ENCODE peak calls at places on chromosomes 16 and 17, in seven cellular contexts. One of them, this sample, is unnamed.
A peak's percentile ranks its signal among the peaks of the same experiment; 100 is the strongest.

GRCh38 chr17:79287743-79288142 is 213.1 kb downstream of the ENGASE start:
- DNase-seq in fibroblast of lung: no peak
- DNase-seq in neural progenitor cell: no peak
- DNase-seq in astrocyte: no peak
- DNase-seq in PC-3: no peak
- DNase-seq in endodermal cell: no peak
- DNase-seq in IMR-90: no peak
- DNase-seq in this sample: no peak

GRCh38 chr17:58329035-58329807 is 626 bp upstream of the TSPOAP1 start:
- DNase-seq in fibroblast of lung: no peak
- DNase-seq in PC-3: no peak
- DNase-seq in astrocyte: no peak
- DNase-seq in endodermal cell: no peak
- DNase-seq in neural progenitor cell: peak; percentile 46
- DNase-seq in IMR-90: no peak
- DNase-seq in this sample: no peak

GRCh38 chr17:28953444-28954118 is 2.3 kb upstream of the PHF12 start:
- DNase-seq in IMR-90: peak; percentile 45
- DNase-seq in fibroblast of lung: no peak
- DNase-seq in neural progenitor cell: peak; percentile 88
- DNase-seq in endodermal cell: peak; percentile 99
- DNase-seq in astrocyte: no peak
- DNase-seq in PC-3: peak; percentile 54
- DNase-seq in this sample: peak; percentile 74

GRCh38 chr16:13781579-13782338 is 138.2 kb upstream of the ERCC4 start:
- DNase-seq in IMR-90: no peak
- DNase-seq in neural progenitor cell: no peak
- DNase-seq in astrocyte: no peak
- DNase-seq in endodermal cell: no peak
- DNase-seq in PC-3: no peak
- DNase-seq in fibroblast of lung: no peak
- DNase-seq in this sample: no peak

GRCh38 chr16:89775223-89775622 is 41.2 kb downstream of the FANCA start:
- DNase-seq in fibroblast of lung: no peak
- DNase-seq in PC-3: no peak
- DNase-seq in neural progenitor cell: no peak
- DNase-seq in IMR-90: no peak
- DNase-seq in endodermal cell: no peak
- DNase-seq in astrocyte: no peak
- DNase-seq in this sample: no peak

GRCh38 chr17:7888184-7888920 is at the start of gene CHD3:
- DNase-seq in astrocyte: no peak
- DNase-seq in PC-3: peak; percentile 71
- DNase-seq in endodermal cell: no peak
- DNase-seq in fibroblast of lung: peak; percentile 38
- DNase-seq in IMR-90: peak; percentile 21
- DNase-seq in neural progenitor cell: peak; percentile 31
- DNase-seq in this sample: peak; percentile 65

GRCh38 chr17:44760474-44761308 is 1.9 kb downstream of the ADAM11 start:
- DNase-seq in IMR-90: no peak
- DNase-seq in neural progenitor cell: no peak
- DNase-seq in endodermal cell: no peak
- DNase-seq in astrocyte: no peak
- DNase-seq in fibroblast of lung: no peak
- DNase-seq in PC-3: no peak
- DNase-seq in this sample: no peak

GRCh38 chr17:3043737-3044365 is 19.6 kb downstream of the OR1D5 start:
- DNase-seq in astrocyte: no peak
- DNase-seq in endodermal cell: peak; percentile 83
- DNase-seq in PC-3: no peak
- DNase-seq in IMR-90: no peak
- DNase-seq in fibroblast of lung: no peak
- DNase-seq in neural progenitor cell: peak; percentile 39
- DNase-seq in this sample: peak; percentile 51

GRCh38 chr16:49834496-49835009 is 21.4 kb downstream of the ZNF423 start:
- DNase-seq in IMR-90: no peak
- DNase-seq in fibroblast of lung: peak; percentile 41
- DNase-seq in PC-3: no peak
- DNase-seq in neural progenitor cell: peak; percentile 72
- DNase-seq in astrocyte: no peak
- DNase-seq in endodermal cell: peak; percentile 72
- DNase-seq in this sample: peak; percentile 45

GRCh38 chr16:72850863-72851262 is 197.1 kb downstream of the ZFHX3 start:
- DNase-seq in neural progenitor cell: no peak
- DNase-seq in PC-3: no peak
- DNase-seq in astrocyte: peak; percentile 18
- DNase-seq in endodermal cell: no peak
- DNase-seq in IMR-90: peak; percentile 80
- DNase-seq in fibroblast of lung: peak; percentile 72
- DNase-seq in this sample: no peak

GRCh38 chr17:80477647-80478478 is 1.5 kb upstream of the NPTX1 start:
- DNase-seq in neural progenitor cell: peak; percentile 91
- DNase-seq in endodermal cell: peak; percentile 93
- DNase-seq in fibroblast of lung: peak; percentile 49
- DNase-seq in IMR-90: peak; percentile 59
- DNase-seq in PC-3: no peak
- DNase-seq in astrocyte: no peak
- DNase-seq in this sample: no peak

GRCh38 chr16:83898463-83899271 is at the start of gene MLYCD:
- DNase-seq in neural progenitor cell: peak; percentile 92
- DNase-seq in fibroblast of lung: peak; percentile 67
- DNase-seq in endodermal cell: peak; percentile 95
- DNase-seq in PC-3: peak; percentile 67
- DNase-seq in IMR-90: peak; percentile 58
- DNase-seq in astrocyte: peak; percentile 36
- DNase-seq in this sample: peak; percentile 87

GRCh38 chr17:61394630-61395408 is 4.8 kb upstream of the TBX2 start:
- DNase-seq in endodermal cell: no peak
- DNase-seq in fibroblast of lung: peak; percentile 51
- DNase-seq in PC-3: no peak
- DNase-seq in IMR-90: peak; percentile 22
- DNase-seq in neural progenitor cell: no peak
- DNase-seq in astrocyte: no peak
- DNase-seq in this sample: no peak

GRCh38 chr16:65117701-65118448 is 4.0 kb downstream of the CDH11 start:
- DNase-seq in IMR-90: peak; percentile 90
- DNase-seq in neural progenitor cell: peak; percentile 86
- DNase-seq in PC-3: peak; percentile 75
- DNase-seq in endodermal cell: peak; percentile 87
- DNase-seq in astrocyte: peak; percentile 77
- DNase-seq in fibroblast of lung: peak; percentile 93
- DNase-seq in this sample: peak; percentile 73

GRCh38 chr16:55047331-55047730 is 116.7 kb downstream of the IRX5 start:
- DNase-seq in neural progenitor cell: no peak
- DNase-seq in PC-3: no peak
- DNase-seq in astrocyte: no peak
- DNase-seq in endodermal cell: no peak
- DNase-seq in fibroblast of lung: no peak
- DNase-seq in IMR-90: no peak
- DNase-seq in this sample: no peak

GRCh38 chr16:12531937-12532336 is 271.8 kb downstream of the CPPED1 start:
- DNase-seq in IMR-90: peak; percentile 51
- DNase-seq in fibroblast of lung: no peak
- DNase-seq in endodermal cell: no peak
- DNase-seq in astrocyte: no peak
- DNase-seq in PC-3: peak; percentile 59
- DNase-seq in neural progenitor cell: no peak
- DNase-seq in this sample: no peak

GRCh38 chr17:55959756-55960155 is 193.5 kb upstream of the ANKFN1 start:
- DNase-seq in PC-3: no peak
- DNase-seq in endodermal cell: no peak
- DNase-seq in fibroblast of lung: no peak
- DNase-seq in IMR-90: no peak
- DNase-seq in neural progenitor cell: no peak
- DNase-seq in astrocyte: no peak
- DNase-seq in this sample: no peak

GRCh38 chr16:62963846-62964245 is 927.6 kb upstream of the CDH8 start:
- DNase-seq in astrocyte: no peak
- DNase-seq in PC-3: no peak
- DNase-seq in fibroblast of lung: no peak
- DNase-seq in IMR-90: no peak
- DNase-seq in endodermal cell: no peak
- DNase-seq in neural progenitor cell: no peak
- DNase-seq in this sample: no peak

GRCh38 chr16:89096042-89096717 is 2.5 kb downstream of the ACSF3 start:
- DNase-seq in endodermal cell: no peak
- DNase-seq in neural progenitor cell: no peak
- DNase-seq in IMR-90: no peak
- DNase-seq in fibroblast of lung: no peak
- DNase-seq in astrocyte: no peak
- DNase-seq in PC-3: no peak
- DNase-seq in this sample: no peak

GRCh38 chr17:75475144-75475835 is 18.9 kb downstream of the TMEM94 start:
- DNase-seq in neural progenitor cell: no peak
- DNase-seq in endodermal cell: peak; percentile 42
- DNase-seq in IMR-90: peak; percentile 38
- DNase-seq in astrocyte: no peak
- DNase-seq in PC-3: no peak
- DNase-seq in fibroblast of lung: no peak
- DNase-seq in this sample: no peak

GRCh38 chr17:37774508-37774907 is 29.6 kb upstream of the HNF1B start:
- DNase-seq in neural progenitor cell: no peak
- DNase-seq in IMR-90: no peak
- DNase-seq in fibroblast of lung: no peak
- DNase-seq in endodermal cell: no peak
- DNase-seq in PC-3: no peak
- DNase-seq in astrocyte: no peak
- DNase-seq in this sample: no peak

GRCh38 chr16:4316103-4316731 is 350 bp downstream of the GLIS2 start:
- DNase-seq in IMR-90: no peak
- DNase-seq in astrocyte: no peak
- DNase-seq in fibroblast of lung: no peak
- DNase-seq in PC-3: peak; percentile 16
- DNase-seq in neural progenitor cell: peak; percentile 68
- DNase-seq in endodermal cell: peak; percentile 78
- DNase-seq in this sample: no peak
- H3K9ac ChIP-seq in IMR-90: peak overlapping the region; percentile 68
- H3K9ac ChIP-seq in astrocyte: peak overlapping the region; percentile 78
- H3K9ac ChIP-seq in fibroblast of lung: peak overlapping the region; percentile 72
- H3K9ac ChIP-seq in PC-3: peak overlapping the region; percentile 41
- H3K9ac ChIP-seq in neural progenitor cell: peak overlapping the region; percentile 59
- H3K9ac ChIP-seq in endodermal cell: peak overlapping the region; percentile 25
- H3K9ac ChIP-seq in this sample: peak overlapping the region; percentile 43

GRCh38 chr17:64145460-64145750 is 15.5 kb upstream of the ERN1 start:
- DNase-seq in IMR-90: no peak
- DNase-seq in fibroblast of lung: no peak
- DNase-seq in neural progenitor cell: no peak
- DNase-seq in endodermal cell: no peak
- DNase-seq in astrocyte: no peak
- DNase-seq in PC-3: no peak
- DNase-seq in this sample: no peak
- TF ChIP-seq CTCF in IMR-90: no peak
- TF ChIP-seq CTCF in fibroblast of lung: no peak
- TF ChIP-seq CTCF in neural progenitor cell: no peak
- TF ChIP-seq CTCF in endodermal cell: no peak
- TF ChIP-seq CTCF in astrocyte: no peak
- TF ChIP-seq CTCF in PC-3: no peak
- TF ChIP-seq CTCF in this sample: no peak

DNA sequence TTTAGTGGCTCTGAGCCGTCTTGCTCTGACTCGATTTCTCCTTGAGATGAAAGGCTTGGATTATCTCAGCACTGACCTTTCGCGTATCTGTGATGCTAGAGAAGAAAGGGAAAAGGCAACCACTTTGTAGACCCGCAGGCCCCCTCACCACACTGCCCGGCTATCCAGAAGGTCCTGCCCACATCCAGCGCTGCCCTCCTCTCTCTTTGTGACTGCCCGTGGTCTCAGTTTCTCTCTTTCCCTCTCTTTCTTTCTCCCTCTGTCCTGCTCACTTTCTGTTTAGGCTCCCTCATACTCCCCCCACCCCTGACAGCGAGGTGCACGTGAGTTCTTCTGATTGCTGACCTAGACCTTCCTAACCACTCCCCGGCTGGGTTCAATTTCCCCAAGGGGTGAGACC is 12.8 kb upstream of the TBX21 start:
- DNase-seq in PC-3: no peak
- DNase-seq in astrocyte: no peak
- DNase-seq in endodermal cell: no peak
- DNase-seq in fibroblast of lung: no peak
- DNase-seq in neural progenitor cell: no peak
- DNase-seq in IMR-90: no peak
- DNase-seq in this sample: no peak
- H3K4me3 ChIP-seq in PC-3: no peak overlapping the region
- H3K4me3 ChIP-seq in astrocyte: no peak overlapping the region
- H3K4me3 ChIP-seq in endodermal cell: no peak overlapping the region
- H3K4me3 ChIP-seq in fibroblast of lung: no peak overlapping the region
- H3K4me3 ChIP-seq in neural progenitor cell: no peak overlapping the region
- H3K4me3 ChIP-seq in IMR-90: no peak overlapping the region
- H3K4me3 ChIP-seq in this sample: no peak overlapping the region

DNA sequence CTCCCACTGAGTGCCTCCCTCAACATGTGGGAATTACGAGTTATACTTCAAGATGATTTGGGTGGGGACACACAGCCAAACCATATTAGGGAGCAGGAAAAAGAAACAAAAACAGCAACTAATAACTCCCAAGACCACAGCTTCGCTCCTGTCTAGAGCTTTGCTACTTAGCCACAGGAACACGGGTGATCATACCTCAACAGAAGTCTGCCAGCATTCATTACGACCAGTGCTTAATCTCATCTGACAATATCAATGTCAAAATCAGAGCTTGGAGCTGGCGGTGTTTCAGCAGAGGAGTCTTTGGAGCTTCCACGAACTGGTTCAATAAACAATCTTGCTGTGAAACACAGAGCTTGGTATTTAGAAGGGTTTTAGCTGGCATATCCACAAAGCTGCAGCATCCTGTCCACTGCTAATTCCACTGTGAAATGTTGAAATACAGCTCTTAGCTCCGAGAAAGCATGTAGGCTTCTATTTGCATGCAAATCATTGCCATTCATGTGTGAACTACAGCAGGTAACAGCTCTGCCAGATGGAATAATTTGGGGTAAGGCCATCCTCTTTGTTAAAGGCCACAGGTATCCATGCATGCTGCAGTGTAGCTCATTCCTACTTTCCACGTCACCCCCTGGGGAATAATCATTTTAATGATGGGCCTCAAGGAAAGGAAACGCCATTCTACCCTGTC is 128.4 kb upstream of the GOT2 start:
- DNase-seq in endodermal cell: peak; percentile 72
- DNase-seq in IMR-90: no peak
- DNase-seq in astrocyte: no peak
- DNase-seq in fibroblast of lung: no peak
- DNase-seq in neural progenitor cell: no peak
- DNase-seq in PC-3: no peak
- DNase-seq in this sample: no peak
- H3K9ac ChIP-seq in endodermal cell: no peak overlapping the region
- H3K9ac ChIP-seq in IMR-90: no peak overlapping the region
- H3K9ac ChIP-seq in astrocyte: no peak overlapping the region
- H3K9ac ChIP-seq in fibroblast of lung: no peak overlapping the region
- H3K9ac ChIP-seq in neural progenitor cell: no peak overlapping the region
- H3K9ac ChIP-seq in PC-3: no peak overlapping the region
- H3K9ac ChIP-seq in this sample: no peak overlapping the region

DNA sequence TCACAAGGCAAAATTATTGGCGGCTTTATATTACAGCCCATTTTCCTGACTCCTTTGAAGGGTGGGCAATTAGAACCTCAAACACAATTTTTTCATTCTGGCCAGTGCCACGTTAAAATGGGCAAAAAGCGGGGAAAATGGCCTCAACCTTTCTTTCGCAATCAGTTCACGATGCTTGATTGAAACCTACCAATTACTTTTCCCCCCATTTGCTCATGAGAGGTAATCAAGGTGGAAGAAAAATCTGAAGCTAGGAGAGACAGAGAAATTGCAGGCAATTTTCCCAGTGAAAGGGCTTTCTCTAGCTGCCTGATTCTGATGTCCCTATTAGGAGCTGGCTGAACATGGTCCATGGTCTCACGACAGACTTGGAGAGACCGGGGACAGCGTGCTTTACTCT is 215.1 kb downstream of the SLC39A11 start:
- DNase-seq in PC-3: no peak
- DNase-seq in IMR-90: no peak
- DNase-seq in fibroblast of lung: no peak
- DNase-seq in neural progenitor cell: no peak
- DNase-seq in endodermal cell: no peak
- DNase-seq in astrocyte: no peak
- DNase-seq in this sample: no peak
- TF ChIP-seq CTCF in PC-3: no peak
- TF ChIP-seq CTCF in IMR-90: no peak
- TF ChIP-seq CTCF in fibroblast of lung: no peak
- TF ChIP-seq CTCF in neural progenitor cell: no peak
- TF ChIP-seq CTCF in endodermal cell: no peak
- TF ChIP-seq CTCF in astrocyte: no peak
- TF ChIP-seq CTCF in this sample: no peak

This sample was measured in colonic mucosa.